ENCODE peak calls at places on chromosomes 2 and 18, in six cellular contexts. One of them, this sample, is unnamed.

GRCh38 chr2:64023485-64024258 is 4.4 kb upstream of the VPS54 start:
- DNase-seq in NT2/D1: no peak
- DNase-seq in naive thymus-derived CD4-positive, alpha-beta T cell: no peak
- DNase-seq in upper lobe of right lung: no peak
- DNase-seq in psoas muscle: no peak
- DNase-seq in activated T-cell treated with anti-CD3 and anti-CD28 coated beads for 1 hour: no peak
- DNase-seq in this sample: no peak

GRCh38 chr18:70400473-70400872 is 111.6 kb downstream of the SOCS6 start:
- DNase-seq in NT2/D1: no peak
- DNase-seq in naive thymus-derived CD4-positive, alpha-beta T cell: no peak
- DNase-seq in upper lobe of right lung: no peak
- DNase-seq in psoas muscle: no peak
- DNase-seq in activated T-cell treated with anti-CD3 and anti-CD28 coated beads for 1 hour: no peak
- DNase-seq in this sample: no peak

GRCh38 chr18:61635901-61636528 is 256.8 kb downstream of the RNF152 start:
- DNase-seq in NT2/D1: no peak
- DNase-seq in naive thymus-derived CD4-positive, alpha-beta T cell: no peak
- DNase-seq in upper lobe of right lung: peak; percentile 59
- DNase-seq in psoas muscle: no peak
- DNase-seq in activated T-cell treated with anti-CD3 and anti-CD28 coated beads for 1 hour: no peak
- DNase-seq in this sample: no peak

GRCh38 chr2:45643543-45644542 is 7.6 kb upstream of the PRKCE start:
- DNase-seq in NT2/D1: peak; percentile 58
- DNase-seq in naive thymus-derived CD4-positive, alpha-beta T cell: peak; percentile 46
- DNase-seq in upper lobe of right lung: peak; percentile 88
- DNase-seq in psoas muscle: peak; percentile 75
- DNase-seq in activated T-cell treated with anti-CD3 and anti-CD28 coated beads for 1 hour: peak; percentile 75
- DNase-seq in this sample: no peak

GRCh38 chr18:74397572-74397971 is 59.5 kb downstream of the DIPK1C start:
- DNase-seq in NT2/D1: no peak
- DNase-seq in naive thymus-derived CD4-positive, alpha-beta T cell: no peak
- DNase-seq in upper lobe of right lung: no peak
- DNase-seq in psoas muscle: no peak
- DNase-seq in activated T-cell treated with anti-CD3 and anti-CD28 coated beads for 1 hour: no peak
- DNase-seq in this sample: no peak

GRCh38 chr2:1736997-1737480 is 7.3 kb downstream of the PXDN start:
- DNase-seq in NT2/D1: no peak
- DNase-seq in naive thymus-derived CD4-positive, alpha-beta T cell: no peak
- DNase-seq in upper lobe of right lung: peak; percentile 28
- DNase-seq in psoas muscle: no peak
- DNase-seq in activated T-cell treated with anti-CD3 and anti-CD28 coated beads for 1 hour: no peak
- DNase-seq in this sample: no peak

GRCh38 chr2:85393836-85394235 is 16.3 kb downstream of the CAPG start:
- DNase-seq in NT2/D1: no peak
- DNase-seq in naive thymus-derived CD4-positive, alpha-beta T cell: no peak
- DNase-seq in upper lobe of right lung: peak; percentile 49
- DNase-seq in psoas muscle: no peak
- DNase-seq in activated T-cell treated with anti-CD3 and anti-CD28 coated beads for 1 hour: no peak
- DNase-seq in this sample: no peak

GRCh38 chr18:35949903-35950627 is 22.4 kb upstream of the RMP24 start:
- DNase-seq in NT2/D1: peak; percentile 70
- DNase-seq in naive thymus-derived CD4-positive, alpha-beta T cell: peak; percentile 44
- DNase-seq in upper lobe of right lung: peak; percentile 73
- DNase-seq in psoas muscle: peak; percentile 38
- DNase-seq in activated T-cell treated with anti-CD3 and anti-CD28 coated beads for 1 hour: peak; percentile 41
- DNase-seq in this sample: no peak

GRCh38 chr2:104758199-104758620 is 95.7 kb upstream of the POU3F3 start:
- DNase-seq in NT2/D1: peak; percentile 92
- DNase-seq in naive thymus-derived CD4-positive, alpha-beta T cell: no peak
- DNase-seq in upper lobe of right lung: no peak
- DNase-seq in psoas muscle: no peak
- DNase-seq in activated T-cell treated with anti-CD3 and anti-CD28 coated beads for 1 hour: no peak
- DNase-seq in this sample: no peak

GRCh38 chr2:163794635-163795034 is 58.8 kb upstream of the FIGN start:
- DNase-seq in NT2/D1: no peak
- DNase-seq in naive thymus-derived CD4-positive, alpha-beta T cell: no peak
- DNase-seq in upper lobe of right lung: no peak
- DNase-seq in psoas muscle: no peak
- DNase-seq in activated T-cell treated with anti-CD3 and anti-CD28 coated beads for 1 hour: no peak
- DNase-seq in this sample: no peak

GRCh38 chr18:76691800-76692199 is 130.6 kb upstream of the ZNF236 start:
- DNase-seq in NT2/D1: no peak
- DNase-seq in naive thymus-derived CD4-positive, alpha-beta T cell: no peak
- DNase-seq in upper lobe of right lung: no peak
- DNase-seq in psoas muscle: no peak
- DNase-seq in activated T-cell treated with anti-CD3 and anti-CD28 coated beads for 1 hour: no peak
- DNase-seq in this sample: no peak

GRCh38 chr2:44807344-44808025 is 134.0 kb upstream of the SIX3 start:
- DNase-seq in NT2/D1: no peak
- DNase-seq in naive thymus-derived CD4-positive, alpha-beta T cell: no peak
- DNase-seq in upper lobe of right lung: no peak
- DNase-seq in psoas muscle: no peak
- DNase-seq in activated T-cell treated with anti-CD3 and anti-CD28 coated beads for 1 hour: no peak
- DNase-seq in this sample: no peak

GRCh38 chr2:15359716-15360531 is 201.2 kb downstream of the NBAS start:
- DNase-seq in NT2/D1: no peak
- DNase-seq in naive thymus-derived CD4-positive, alpha-beta T cell: no peak
- DNase-seq in upper lobe of right lung: no peak
- DNase-seq in psoas muscle: no peak
- DNase-seq in activated T-cell treated with anti-CD3 and anti-CD28 coated beads for 1 hour: no peak
- DNase-seq in this sample: peak; percentile 17

GRCh38 chr2:236991874-236992273 is 93.8 kb upstream of the COPS8 start:
- DNase-seq in NT2/D1: no peak
- DNase-seq in naive thymus-derived CD4-positive, alpha-beta T cell: no peak
- DNase-seq in upper lobe of right lung: no peak
- DNase-seq in psoas muscle: no peak
- DNase-seq in activated T-cell treated with anti-CD3 and anti-CD28 coated beads for 1 hour: no peak
- DNase-seq in this sample: no peak